ENCODE peak calls at places on chromosome 15, in four cellular contexts. E is HCT116, S is HepG2, H is SK-N-SH. J is an unnamed sample.

GRCh38 chr15:42157981-42158765 is 1.7 kb upstream of the PLA2G4F start:
- DNase-seq in H (no peak), E (no peak), S (no peak), J (no peak)

GRCh38 chr15:42933886-42934667 is 13.5 kb upstream of the TTBK2 start:
- DNase-seq in S (peak), H (no peak), E (no peak), J (no peak)

GRCh38 chr15:88912500-88912921 is 668 bp downstream of the MFGE8 start:
- DNase-seq in H (peak), E (no peak), S (no peak), J (no peak)

GRCh38 chr15:48267766-48268165 is 61.7 kb downstream of the SLC12A1 start:
- DNase-seq in H (no peak), E (no peak), S (no peak), J (no peak)

GRCh38 chr15:68210821-68211655 is 5.9 kb upstream of the CALML4 start:
- DNase-seq in S (no peak), H (peak), E (no peak), J (no peak)

GRCh38 chr15:31311735-31312134 is 14.9 kb upstream of the KLF13 start:
- DNase-seq in S (no peak), H (peak), E (no peak), J (no peak)

GRCh38 chr15:75431250-75431649 is 20.2 kb downstream of the SIN3A start:
- DNase-seq in E (no peak), S (no peak), H (no peak), J (no peak)

GRCh38 chr15:101288905-101289513 is 6.0 kb downstream of the SNRPA1 start:
- DNase-seq in H (peak), S (peak), E (peak), J (no peak)

GRCh38 chr15:58344164-58345070 is 87.4 kb upstream of the LIPC start:
- DNase-seq in E (no peak), H (no peak), S (no peak), J (no peak)

GRCh38 chr15:65307978-65308377 is 3.5 kb downstream of the RNU5B-1 start:
- DNase-seq in H (no peak), E (no peak), S (no peak), J (no peak)

GRCh38 chr15:33007295-33007855 is 187.1 kb downstream of the FMN1 start:
- DNase-seq in S (no peak), H (no peak), E (peak), J (no peak)

GRCh38 chr15:74793135-74794028 is 11.5 kb downstream of the CSK start:
- DNase-seq in H (no peak), S (no peak), E (no peak), J (no peak)

GRCh38 chr15:28106294-28107110 is 7.4 kb upstream of the OCA2 start:
- DNase-seq in E (no peak), H (peak), S (no peak), J (no peak)

GRCh38 chr15:70013647-70014310 is 83.9 kb downstream of the TLE3 start:
- DNase-seq in H (no peak), E (no peak), S (no peak), J (no peak)

GRCh38 chr15:35127717-35128116 is 42.6 kb upstream of the NANOGP8 start:
- DNase-seq in H (no peak), S (no peak), E (no peak), J (no peak)

GRCh38 chr15:39774688-39775267 is 7.9 kb downstream of the FSIP1 start:
- DNase-seq in E (no peak), S (no peak), H (no peak), J (no peak)

GRCh38 chr15:86629409-86629808 is 549.7 kb downstream of the AGBL1 start:
- DNase-seq in E (no peak), H (no peak), S (no peak), J (no peak)

GRCh38 chr15:65862682-65863081 is 6.6 kb upstream of the RAB11A start:
- DNase-seq in S (peak), H (peak), E (peak), J (no peak)

GRCh38 chr15:69703495-69704187 is 251.0 kb downstream of the RPLP1 start:
- DNase-seq in H (no peak), E (no peak), S (no peak), J (no peak)

GRCh38 chr15:78979456-78980320 is 34.8 kb upstream of the CTSH start:
- DNase-seq in E (peak), S (peak), H (peak), J (peak)

GRCh38 chr15:92667291-92667904 is 11.8 kb upstream of the FAM174B start:
- DNase-seq in E (no peak), S (peak), H (no peak), J (no peak)

GRCh38 chr15:70855764-70856163 is 1.8 kb upstream of the LARP6 start:
- DNase-seq in H (no peak), S (no peak), E (no peak), J (no peak)

GRCh38 chr15:76190767-76191538 is 120.3 kb downstream of the ETFA start:
- DNase-seq in H (peak), E (peak), S (peak), J (no peak)

GRCh38 chr15:56286213-56286612 is 42.5 kb upstream of the RFX7 start:
- DNase-seq in E (peak), S (no peak), H (no peak), J (no peak)

GRCh38 chr15:78810377-78811123 is 714 bp downstream of the ADAMTS7 start:
- DNase-seq in E (no peak), H (peak), S (no peak), J (no peak)

GRCh38 chr15:40691737-40692136 is 3.2 kb upstream of the RAD51 start:
- DNase-seq in H (no peak), E (no peak), S (peak), J (no peak)

GRCh38 chr15:89851665-89852341 is 37.2 kb upstream of the ANPEP start:
- DNase-seq in H (no peak), S (no peak), E (no peak), J (no peak)

GRCh38 chr15:52657338-52657737 is 21.9 kb downstream of the ATOSA start:
- DNase-seq in E (no peak), S (no peak), H (no peak), J (no peak)
- TF ChIP-seq POLR2AphosphoS5 in E (no peak), S (no peak), H (no peak), J (no peak)

DNA sequence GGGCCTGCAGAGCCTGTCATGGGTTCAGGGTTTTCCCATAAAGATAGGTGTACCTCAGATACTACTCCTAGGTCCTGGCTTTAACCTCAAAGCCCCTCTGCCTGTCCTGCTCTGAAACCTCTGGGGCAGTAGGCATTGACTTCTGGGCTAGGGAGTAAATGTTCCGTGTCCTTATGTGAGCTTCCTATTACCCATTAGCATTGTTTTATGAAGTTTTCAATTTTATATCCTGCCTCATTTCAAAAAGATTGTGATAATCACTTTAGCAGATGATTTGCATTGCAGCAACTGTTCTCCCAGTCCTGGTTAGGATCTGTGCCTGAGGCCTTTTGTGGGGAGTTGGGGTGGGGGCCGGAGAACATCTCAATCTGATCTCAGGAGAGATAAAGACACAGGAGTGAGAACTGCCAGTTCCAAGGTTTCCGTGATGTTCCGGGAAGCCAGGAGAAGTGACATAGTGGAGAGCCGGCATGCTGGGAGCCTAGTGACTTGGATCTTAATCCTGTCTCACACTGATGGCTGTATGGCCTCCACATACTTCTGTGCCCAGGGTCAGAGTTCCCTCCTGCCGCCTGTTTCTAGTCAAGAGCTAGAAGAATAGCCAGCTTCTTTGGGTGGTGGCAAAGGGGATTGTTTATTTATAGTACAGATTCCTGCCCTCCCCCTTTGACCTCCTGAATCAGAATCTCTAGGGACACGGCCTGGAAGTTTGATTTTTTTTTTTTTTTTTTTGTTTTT is 10.6 kb downstream of the TPM1 start:
- DNase-seq in E (no peak), S (peak), H (peak), J (no peak)
- TF ChIP-seq REST in E (no peak), S (no peak), H (no peak), J (no peak)

GRCh38 chr15:38688096-38688495 is 123.5 kb upstream of the RASGRP1 start:
- DNase-seq in E (no peak), H (no peak), S (no peak), J (no peak)
- TF ChIP-seq POLR2AphosphoS5 in E (no peak), H (no peak), S (no peak), J (no peak)

GRCh38 chr15:80207887-80208286 is 44.1 kb downstream of the CTXND1 start:
- DNase-seq in E (no peak), S (peak), H (no peak), J (no peak)
- TF ChIP-seq REST in E (no peak), S (no peak), H (no peak), J (no peak)

GRCh38 chr15:80931721-80932609 is 57.7 kb downstream of the MESD start:
- DNase-seq in E (no peak), S (no peak), H (no peak), J (no peak)
- TF ChIP-seq POLR2AphosphoS5 in E (no peak), S (no peak), H (no peak), J (no peak)